ENCODE peak calls at places on chromosomes 11 and 22, in ten cellular contexts. J, F, A, L, Z, E, X, O, P and R are unnamed samples.

GRCh38 chr11:83070044-83070877 is 1.4 kb downstream of the RAB30 start:
- DNase-seq in J (no peak), F (peak; percentile 76), A (peak; percentile 74), L (no peak), Z (no peak), E (no peak), X (no peak), O (peak; percentile 50), P (peak; percentile 71), R (peak; percentile 44)

GRCh38 chr11:115869780-115870431 is 365.7 kb upstream of the CADM1 start:
- DNase-seq in J (no peak), F (peak; percentile 41), A (peak; percentile 27), L (no peak), Z (no peak), E (peak; percentile 13), X (no peak), O (no peak), P (no peak), R (no peak)

GRCh38 chr11:64867748-64868462 is 10.5 kb downstream of the EHD1 start:
- DNase-seq in J (no peak), F (no peak), A (no peak), L (no peak), Z (no peak), E (no peak), X (no peak), O (no peak), P (no peak), R (no peak)

GRCh38 chr22:33875316-33875715 is 45.0 kb downstream of the LARGE1 start:
- DNase-seq in J (no peak), F (no peak), A (no peak), L (no peak), Z (no peak), E (no peak), X (no peak), O (no peak), P (no peak), R (no peak)

GRCh38 chr22:26448941-26449340 is 19.9 kb downstream of the ASPHD2 start:
- DNase-seq in J (no peak), F (no peak), A (no peak), L (no peak), Z (no peak), E (no peak), X (no peak), O (no peak), P (no peak), R (no peak)

GRCh38 chr11:115504279-115505158 is at the start of gene CADM1:
- DNase-seq in J (peak; percentile 98), F (peak; percentile 94), A (no peak), L (peak; percentile 73), Z (peak; percentile 96), E (peak; percentile 92), X (peak; percentile 82), O (peak; percentile 13), P (peak; percentile 51), R (peak; percentile 38)

GRCh38 chr22:46993626-46994025 is 231.2 kb downstream of the TBC1D22A start:
- DNase-seq in J (no peak), F (no peak), A (no peak), L (no peak), Z (no peak), E (no peak), X (no peak), O (no peak), P (no peak), R (no peak)

GRCh38 chr22:27726726-27727449 is 74.7 kb downstream of the MN1 start:
- DNase-seq in J (peak; percentile 60), F (peak; percentile 82), A (peak; percentile 93), L (no peak), Z (no peak), E (peak; percentile 4), X (peak; percentile 71), O (no peak), P (peak; percentile 68), R (peak; percentile 68)

GRCh38 chr11:2775083-2775625 is 75.4 kb upstream of the KCNQ1OT1 start:
- DNase-seq in J (peak; percentile 10), F (no peak), A (no peak), L (no peak), Z (no peak), E (no peak), X (no peak), O (no peak), P (no peak), R (no peak)

GRCh38 chr11:113106507-113106906 is 145.3 kb downstream of the NCAM1 start:
- DNase-seq in J (no peak), F (peak; percentile 44), A (peak; percentile 38), L (no peak), Z (no peak), E (no peak), X (no peak), O (peak; percentile 2), P (no peak), R (peak; percentile 31)

GRCh38 chr11:102990145-102990544 is 34.6 kb upstream of the MMP13 start:
- DNase-seq in J (no peak), F (peak; percentile 37), A (no peak), L (no peak), Z (no peak), E (no peak), X (no peak), O (no peak), P (no peak), R (no peak)

GRCh38 chr22:31526275-31526674 is 29.9 kb downstream of the SFI1 start:
- DNase-seq in J (no peak), F (no peak), A (no peak), L (no peak), Z (no peak), E (no peak), X (no peak), O (no peak), P (no peak), R (no peak)

GRCh38 chr22:35155403-35156025 is 89.6 kb downstream of the ISX start:
- DNase-seq in J (no peak), F (no peak), A (peak; percentile 6), L (no peak), Z (no peak), E (no peak), X (no peak), O (no peak), P (peak; percentile 7), R (no peak)

GRCh38 chr22:38401336-38402084 is 53.5 kb downstream of the KCNJ4 start:
- DNase-seq in J (no peak), F (no peak), A (no peak), L (no peak), Z (no peak), E (peak; percentile 52), X (no peak), O (no peak), P (no peak), R (no peak)